ENCODE peak calls at places on chromosomes 16 and 17, in five cellular contexts. Y is fibroblast of lung, P is Panc1, S is lower lobe of right lung, J is astrocyte of the cerebellum. F is an unnamed sample.
A peak's percentile ranks its signal among the peaks of the same experiment; 100 is the strongest.

GRCh38 chr17:77735341-77736206 is 222.9 kb upstream of the TNRC6C start:
- DNase-seq in Y (peak; percentile 73), P (no peak), S (peak; percentile 81), J (no peak), F (no peak)

GRCh38 chr17:27600471-27600870 is 30.5 kb upstream of the LGALS9 start:
- DNase-seq in Y (no peak), S (no peak), P (no peak), J (peak; percentile 75), F (no peak)

GRCh38 chr17:13346081-13346533 is 255.6 kb downstream of the HS3ST3A1 start:
- DNase-seq in S (no peak), J (peak; percentile 92), P (no peak), Y (peak; percentile 98), F (peak; percentile 89)

GRCh38 chr17:27407916-27408846 is 48.1 kb upstream of the KSR1 start:
- DNase-seq in Y (peak; percentile 65), S (no peak), P (no peak), J (no peak), F (peak; percentile 28)

GRCh38 chr17:42562845-42563509 is 1.0 kb downstream of the COASY start:
- DNase-seq in J (no peak), P (no peak), S (no peak), Y (peak; percentile 28), F (no peak)

GRCh38 chr17:7263071-7263800 is 958 bp upstream of the CLDN7 start:
- DNase-seq in Y (no peak), S (peak; percentile 82), P (no peak), J (no peak), F (no peak)

GRCh38 chr17:51434434-51435170 is 174.3 kb downstream of the UTP18 start:
- DNase-seq in Y (no peak), S (no peak), P (no peak), J (no peak), F (no peak)

GRCh38 chr17:17698869-17699351 is 17.7 kb downstream of the RAI1 start:
- DNase-seq in P (no peak), Y (no peak), S (no peak), J (no peak), F (no peak)

GRCh38 chr17:60628252-60628889 is 28.4 kb downstream of the PPM1D start:
- DNase-seq in S (no peak), P (no peak), Y (no peak), J (no peak), F (no peak)

GRCh38 chr16:86608301-86608747 is 30.0 kb downstream of the FOXL1 start:
- DNase-seq in P (no peak), Y (peak; percentile 34), J (no peak), S (no peak), F (no peak)

GRCh38 chr17:60326702-60327101 is 65.2 kb downstream of the USP32 start:
- DNase-seq in P (no peak), J (no peak), S (no peak), Y (no peak), F (no peak)

GRCh38 chr17:57553991-57554825 is 190.9 kb downstream of the CCDC182 start:
- DNase-seq in Y (peak; percentile 58), J (no peak), P (no peak), S (peak; percentile 72), F (no peak)

GRCh38 chr17:57550671-57551315 is 194.3 kb downstream of the CCDC182 start:
- DNase-seq in Y (no peak), S (no peak), J (no peak), P (no peak), F (no peak)

GRCh38 chr17:57553525-57553924 is 191.6 kb downstream of the CCDC182 start:
- DNase-seq in S (no peak), P (no peak), Y (peak; percentile 67), J (no peak), F (peak; percentile 44)

GRCh38 chr17:57551321-57552079 is 193.6 kb downstream of the CCDC182 start:
- DNase-seq in Y (no peak), P (no peak), S (no peak), J (no peak), F (no peak)

DNA sequence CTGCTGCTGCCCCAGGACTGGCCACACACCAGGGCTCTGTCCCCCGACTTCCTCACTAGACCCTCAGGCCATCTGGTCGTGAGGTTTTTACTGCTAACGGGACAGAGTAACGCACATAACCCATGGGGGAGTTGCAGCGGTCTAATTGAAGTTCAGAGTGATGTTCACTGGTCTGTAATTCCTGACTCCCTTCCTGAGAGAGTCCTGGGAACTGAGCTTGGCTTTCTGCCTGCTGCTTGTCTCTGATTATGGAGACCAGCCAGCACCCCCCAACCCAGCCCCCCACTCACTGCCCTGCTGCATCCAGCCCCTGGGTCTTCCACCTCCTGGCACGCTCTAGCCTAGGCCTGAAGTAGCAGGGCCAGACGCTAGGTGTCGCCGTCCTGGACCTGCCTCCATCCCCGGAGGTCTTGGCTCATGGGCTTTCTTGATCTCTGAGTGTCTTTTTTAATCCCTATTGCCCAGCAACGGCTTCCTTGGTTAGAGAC is 192.9 kb downstream of the CCDC182 start:
- DNase-seq in Y (peak; percentile 34), J (no peak), S (no peak), P (no peak), F (no peak)
- TF ChIP-seq CTCF in Y (peak; percentile 68), J (peak; percentile 83), S (peak; percentile 19), P (no peak), F (peak; percentile 85)

GRCh38 chr17:78899361-78900260 is 3.4 kb downstream of the CEP295NL start:
- DNase-seq in J (no peak), P (no peak), S (peak; percentile 79), Y (peak; percentile 45), F (no peak)
- H3K4me3 ChIP-seq in J (no peak overlapping the region), P (no peak overlapping the region), S (no peak overlapping the region), Y (no peak overlapping the region), F (no peak overlapping the region)

GRCh38 chr17:74085434-74085833 is 118.0 kb upstream of the RPL38 start:
- DNase-seq in J (no peak), P (no peak), Y (no peak), S (no peak), F (no peak)
- TF ChIP-seq CTCF in J (peak; percentile 2), P (no peak), Y (peak; percentile 17), S (no peak), F (peak; percentile 20)

DNA sequence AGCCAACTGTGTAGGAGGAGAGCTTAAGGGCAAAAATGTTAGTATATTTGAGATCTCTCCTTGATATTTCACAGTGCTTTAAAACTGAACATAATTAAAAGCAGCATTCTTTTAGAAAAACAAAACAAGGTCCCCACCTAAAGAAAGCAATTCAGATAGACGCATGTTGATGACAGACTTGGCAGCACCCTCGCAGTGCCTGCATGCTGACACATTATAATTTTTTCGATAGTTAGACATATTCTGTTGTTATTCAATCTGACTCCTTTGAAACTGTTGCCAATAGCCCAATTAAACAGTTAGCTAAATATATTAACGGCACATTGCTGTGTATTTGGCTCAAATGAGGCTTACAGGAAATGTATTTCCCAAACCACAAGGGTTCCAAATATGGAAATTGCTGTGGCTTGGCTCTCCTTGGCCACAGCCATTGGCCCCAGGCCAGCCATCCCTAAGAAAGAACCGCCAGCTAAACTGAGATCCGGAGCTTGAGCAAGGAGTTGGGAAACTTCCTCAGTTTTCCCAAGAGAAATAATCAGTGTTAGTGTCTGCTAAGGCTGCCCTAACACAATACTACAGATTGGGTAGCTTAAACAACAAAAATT is 31.0 kb downstream of the C16orf82 start:
- DNase-seq in Y (peak; percentile 69), J (peak; percentile 42), P (no peak), S (no peak), F (no peak)
- H3K4me3 ChIP-seq in Y (no peak overlapping the region), J (no peak overlapping the region), P (no peak overlapping the region), S (no peak overlapping the region), F (no peak overlapping the region)

DNA sequence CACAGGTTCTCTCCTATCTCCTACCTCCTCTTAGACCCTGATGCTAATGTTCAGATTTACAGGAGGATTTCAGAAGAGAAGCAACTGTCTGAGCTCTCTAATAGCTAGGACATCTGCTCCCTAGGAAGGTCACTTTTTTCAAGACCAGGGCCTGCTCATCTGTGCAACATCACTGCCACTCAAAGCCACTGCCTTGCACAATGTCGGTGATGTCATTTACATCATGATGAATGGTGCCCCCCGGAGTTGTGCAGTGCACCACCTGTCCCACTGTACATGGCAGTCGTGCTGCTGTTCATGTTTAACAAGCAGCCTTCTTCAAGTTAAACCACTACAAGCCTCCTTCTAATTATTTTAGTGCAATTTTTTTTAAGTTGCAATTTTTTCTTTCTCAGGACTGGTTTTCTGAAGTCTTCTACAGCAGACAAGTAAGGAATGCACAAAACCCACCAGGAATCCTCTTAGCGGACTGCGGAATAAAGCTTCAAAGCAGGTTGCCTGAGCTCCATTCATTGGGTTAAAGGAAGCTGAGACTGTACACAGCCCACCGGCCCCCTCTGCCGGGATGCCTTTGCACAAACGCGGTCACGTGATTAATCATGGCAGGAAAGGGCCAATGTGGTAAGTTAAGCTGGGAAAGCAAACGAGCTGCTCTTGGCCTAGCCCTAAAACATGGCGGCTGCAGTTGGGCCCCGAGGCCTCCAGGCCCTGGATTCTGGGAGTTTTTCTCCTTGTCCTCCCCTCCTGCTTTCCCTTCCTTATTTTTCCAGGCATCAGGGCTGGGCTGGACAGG is 74.1 kb downstream of the MYH11 start:
- DNase-seq in S (no peak), J (no peak), P (no peak), Y (no peak), F (no peak)
- TF ChIP-seq CTCF in S (no peak), J (no peak), P (no peak), Y (no peak), F (no peak)

DNA sequence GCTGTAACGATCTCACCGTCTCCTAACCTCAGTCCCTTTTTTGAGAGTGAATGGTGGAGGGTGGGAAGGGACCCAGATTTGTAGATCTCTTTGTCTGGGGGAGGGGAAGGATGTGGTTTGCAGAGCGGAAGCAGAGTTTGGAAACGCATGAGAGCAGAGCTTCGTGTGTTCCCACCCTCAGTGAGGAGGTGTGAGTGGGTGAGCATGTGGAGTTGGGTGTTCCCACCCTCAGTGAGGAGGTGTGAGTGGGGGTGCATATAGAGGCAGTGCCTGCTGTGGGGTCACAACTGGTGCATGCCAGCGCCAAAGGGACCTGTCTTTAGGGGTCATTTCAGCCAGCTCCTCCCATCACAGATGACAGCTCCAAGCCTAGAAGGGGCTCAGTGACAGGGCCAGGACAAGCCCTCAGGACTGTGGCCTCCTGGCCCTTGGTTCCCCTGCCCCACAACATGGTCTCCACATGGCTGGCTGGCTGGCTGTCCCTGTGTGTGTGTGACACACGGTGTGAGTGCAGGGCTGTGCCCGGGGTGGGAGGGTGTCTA is 1.8 kb upstream of the CISD3 start:
- DNase-seq in J (no peak), Y (no peak), S (no peak), P (no peak), F (no peak)
- H3K4me3 ChIP-seq in J (no peak overlapping the region), Y (no peak overlapping the region), S (no peak overlapping the region), P (no peak overlapping the region), F (no peak overlapping the region)

F was measured in kidney epithelial cell.